ENCODE peak calls at places on chromosome 7, in four cellular contexts. One of them, this sample, is unnamed.

GRCh38 chr7:157540606-157541294 is 203.9 kb downstream of the DNAJB6 start:
- DNase-seq in K562: no peak
- DNase-seq in H1: no peak
- DNase-seq in HepG2: no peak
- DNase-seq in this sample: no peak

GRCh38 chr7:157041514-157042277 is 31.2 kb upstream of the MNX1 start:
- DNase-seq in K562: peak; percentile 38
- DNase-seq in H1: no peak
- DNase-seq in HepG2: no peak
- DNase-seq in this sample: no peak

GRCh38 chr7:83520706-83521105 is 128.2 kb downstream of the SEMA3E start:
- DNase-seq in K562: no peak
- DNase-seq in H1: no peak
- DNase-seq in HepG2: no peak
- DNase-seq in this sample: no peak

GRCh38 chr7:36131026-36131425 is 22.0 kb upstream of the EEPD1 start:
- DNase-seq in K562: no peak
- DNase-seq in H1: no peak
- DNase-seq in HepG2: no peak
- DNase-seq in this sample: no peak

GRCh38 chr7:46847126-46847525 is 734.8 kb downstream of the TNS3 start:
- DNase-seq in K562: no peak
- DNase-seq in H1: no peak
- DNase-seq in HepG2: no peak
- DNase-seq in this sample: no peak

GRCh38 chr7:139339698-139340036 is 1.5 kb upstream of the FMC1 start:
- DNase-seq in K562: no peak
- DNase-seq in H1: no peak
- DNase-seq in HepG2: no peak
- DNase-seq in this sample: no peak

GRCh38 chr7:93117327-93117726 is 452 bp downstream of the SAMD9 start:
- DNase-seq in K562: no peak
- DNase-seq in H1: no peak
- DNase-seq in HepG2: no peak
- DNase-seq in this sample: no peak

GRCh38 chr7:7565746-7566650 is 686 bp upstream of the MIOS start:
- DNase-seq in K562: no peak
- DNase-seq in H1: peak; percentile 58
- DNase-seq in HepG2: peak; percentile 21
- DNase-seq in this sample: no peak

GRCh38 chr7:101390901-101391301 is 28.2 kb downstream of the COL26A1 start:
- DNase-seq in K562: no peak
- DNase-seq in H1: no peak
- DNase-seq in HepG2: peak; percentile 91
- DNase-seq in this sample: peak; percentile 60

GRCh38 chr7:99170730-99171074 is 26.8 kb upstream of the SMURF1 start:
- DNase-seq in K562: no peak
- DNase-seq in H1: no peak
- DNase-seq in HepG2: peak; percentile 90
- DNase-seq in this sample: no peak

GRCh38 chr7:141013345-141013715 is 1.4 kb downstream of the MRPS33 start:
- DNase-seq in K562: no peak
- DNase-seq in H1: no peak
- DNase-seq in HepG2: no peak
- DNase-seq in this sample: no peak

GRCh38 chr7:46568420-46569116 is 647.5 kb upstream of the IGFBP3 start:
- DNase-seq in K562: no peak
- DNase-seq in H1: no peak
- DNase-seq in HepG2: no peak
- DNase-seq in this sample: no peak

GRCh38 chr7:154928136-154929005 is 74.6 kb downstream of the PAXIP1 start:
- DNase-seq in K562: peak; percentile 91
- DNase-seq in H1: no peak
- DNase-seq in HepG2: peak; percentile 95
- DNase-seq in this sample: peak; percentile 99

GRCh38 chr7:121328508-121329459 is at the start of gene WNT16:
- DNase-seq in K562: peak; percentile 82
- DNase-seq in H1: peak; percentile 84
- DNase-seq in HepG2: no peak
- DNase-seq in this sample: no peak

GRCh38 chr7:155680124-155680523 is 35.7 kb downstream of the RBM33 start:
- DNase-seq in K562: no peak
- DNase-seq in H1: no peak
- DNase-seq in HepG2: no peak
- DNase-seq in this sample: no peak

GRCh38 chr7:100865372-100865911 is 1.7 kb upstream of the TRIP6 start:
- DNase-seq in K562: no peak
- DNase-seq in H1: no peak
- DNase-seq in HepG2: no peak
- DNase-seq in this sample: no peak

GRCh38 chr7:101243786-101244384 is 996 bp downstream of the FIS1 start:
- DNase-seq in K562: peak; percentile 89
- DNase-seq in H1: peak; percentile 87
- DNase-seq in HepG2: no peak
- DNase-seq in this sample: no peak

GRCh38 chr7:139647812-139648616 is 124.5 kb downstream of the CLEC2L start:
- DNase-seq in K562: no peak
- DNase-seq in H1: no peak
- DNase-seq in HepG2: no peak
- DNase-seq in this sample: no peak

GRCh38 chr7:35831208-35831607 is 30.4 kb downstream of the SEPTIN7 start:
- DNase-seq in K562: no peak
- DNase-seq in H1: no peak
- DNase-seq in HepG2: peak; percentile 44
- DNase-seq in this sample: no peak

GRCh38 chr7:64463636-64464375 is 99.1 kb downstream of the ZNF680 start:
- DNase-seq in K562: peak; percentile 65
- DNase-seq in H1: no peak
- DNase-seq in HepG2: no peak
- DNase-seq in this sample: no peak

GRCh38 chr7:81333004-81333403 is 414.2 kb upstream of the SEMA3C start:
- DNase-seq in K562: no peak
- DNase-seq in H1: no peak
- DNase-seq in HepG2: no peak
- DNase-seq in this sample: no peak

GRCh38 chr7:154720016-154720415 is 282.9 kb downstream of the PAXIP1 start:
- DNase-seq in K562: no peak
- DNase-seq in H1: no peak
- DNase-seq in HepG2: no peak
- DNase-seq in this sample: no peak

GRCh38 chr7:30688718-30689221 is 6.5 kb upstream of the CRHR2 start:
- DNase-seq in K562: no peak
- DNase-seq in H1: no peak
- DNase-seq in HepG2: no peak
- DNase-seq in this sample: no peak

GRCh38 chr7:11343818-11344413 is 370.2 kb downstream of the PHF14 start:
- DNase-seq in K562: peak; percentile 26
- DNase-seq in H1: no peak
- DNase-seq in HepG2: peak; percentile 24
- DNase-seq in this sample: no peak

GRCh38 chr7:157719008-157719682 is 382.3 kb downstream of the DNAJB6 start:
- DNase-seq in K562: no peak
- DNase-seq in H1: no peak
- DNase-seq in HepG2: no peak
- DNase-seq in this sample: no peak

GRCh38 chr7:148963583-148964509 is 64.5 kb downstream of the PDIA4 start:
- DNase-seq in K562: no peak
- DNase-seq in H1: no peak
- DNase-seq in HepG2: peak; percentile 36
- DNase-seq in this sample: no peak

GRCh38 chr7:125386211-125386610 is 456.6 kb upstream of the POT1 start:
- DNase-seq in K562: no peak
- DNase-seq in H1: no peak
- DNase-seq in HepG2: no peak
- DNase-seq in this sample: no peak

GRCh38 chr7:1323178-1324027 is 90.7 kb downstream of the UNCX start:
- DNase-seq in K562: no peak
- DNase-seq in H1: no peak
- DNase-seq in HepG2: no peak
- DNase-seq in this sample: no peak

GRCh38 chr7:1320616-1321289 is 88.1 kb downstream of the UNCX start:
- DNase-seq in K562: no peak
- DNase-seq in H1: no peak
- DNase-seq in HepG2: no peak
- DNase-seq in this sample: no peak

GRCh38 chr7:1322240-1323110 is 89.8 kb downstream of the UNCX start:
- DNase-seq in K562: no peak
- DNase-seq in H1: no peak
- DNase-seq in HepG2: no peak
- DNase-seq in this sample: no peak

GRCh38 chr7:1324028-1324900 is 91.6 kb downstream of the UNCX start:
- DNase-seq in K562: no peak
- DNase-seq in H1: no peak
- DNase-seq in HepG2: no peak
- DNase-seq in this sample: no peak

GRCh38 chr7:1321411-1322239 is 89.0 kb downstream of the UNCX start:
- DNase-seq in K562: no peak
- DNase-seq in H1: no peak
- DNase-seq in HepG2: no peak
- DNase-seq in this sample: no peak
- TF ChIP-seq CBX5 in K562: no peak
- TF ChIP-seq CBX5 in H1: no peak
- TF ChIP-seq CBX5 in HepG2: no peak
- TF ChIP-seq CBX5 in this sample: no peak

DNA sequence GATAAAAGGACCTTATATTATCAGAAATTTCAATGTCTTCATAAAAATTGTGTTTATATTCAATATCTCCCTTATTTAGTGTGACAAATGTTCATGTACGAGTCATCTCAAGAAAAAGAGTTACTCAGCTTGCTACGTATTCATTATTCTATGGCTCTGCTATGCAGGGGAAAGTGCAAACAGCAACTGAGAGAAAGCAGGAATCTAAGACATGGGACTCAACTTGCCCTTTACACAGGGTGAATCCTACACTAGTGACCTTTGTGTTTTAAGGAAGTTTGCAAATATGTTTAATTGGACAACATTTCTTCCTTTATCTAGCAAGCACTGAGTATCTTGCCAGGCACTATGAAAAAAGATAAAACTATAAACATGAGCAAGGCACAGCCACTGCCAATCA is 104.8 kb downstream of the NPSR1 start:
- DNase-seq in K562: no peak
- DNase-seq in H1: no peak
- DNase-seq in HepG2: no peak
- DNase-seq in this sample: no peak
- TF ChIP-seq CBX5 in K562: no peak
- TF ChIP-seq CBX5 in H1: no peak
- TF ChIP-seq CBX5 in HepG2: no peak
- TF ChIP-seq CBX5 in this sample: no peak

DNA sequence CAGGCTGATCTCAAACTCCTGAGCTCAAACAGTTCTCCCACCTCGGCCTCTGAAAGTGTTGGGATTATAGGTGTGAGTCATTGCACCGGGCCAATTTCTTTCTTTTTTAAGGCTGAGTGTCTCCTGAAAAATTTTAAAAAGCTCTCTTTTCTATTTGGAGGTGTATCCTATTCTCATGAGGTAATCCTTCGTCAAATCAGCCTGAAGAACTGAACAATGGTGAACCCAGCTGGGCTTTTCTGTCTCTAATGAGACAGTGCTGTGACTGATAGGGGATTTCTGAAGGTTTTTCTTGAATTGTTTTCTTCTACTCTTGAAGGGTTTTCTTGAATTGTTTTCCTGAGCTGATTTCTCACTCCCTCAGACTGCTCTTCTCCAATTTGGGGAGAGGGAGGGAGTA is 30.9 kb upstream of the CALU start:
- DNase-seq in K562: no peak
- DNase-seq in H1: no peak
- DNase-seq in HepG2: no peak
- DNase-seq in this sample: no peak
- TF ChIP-seq CBX5 in K562: no peak
- TF ChIP-seq CBX5 in H1: no peak
- TF ChIP-seq CBX5 in HepG2: no peak
- TF ChIP-seq CBX5 in this sample: no peak

DNA sequence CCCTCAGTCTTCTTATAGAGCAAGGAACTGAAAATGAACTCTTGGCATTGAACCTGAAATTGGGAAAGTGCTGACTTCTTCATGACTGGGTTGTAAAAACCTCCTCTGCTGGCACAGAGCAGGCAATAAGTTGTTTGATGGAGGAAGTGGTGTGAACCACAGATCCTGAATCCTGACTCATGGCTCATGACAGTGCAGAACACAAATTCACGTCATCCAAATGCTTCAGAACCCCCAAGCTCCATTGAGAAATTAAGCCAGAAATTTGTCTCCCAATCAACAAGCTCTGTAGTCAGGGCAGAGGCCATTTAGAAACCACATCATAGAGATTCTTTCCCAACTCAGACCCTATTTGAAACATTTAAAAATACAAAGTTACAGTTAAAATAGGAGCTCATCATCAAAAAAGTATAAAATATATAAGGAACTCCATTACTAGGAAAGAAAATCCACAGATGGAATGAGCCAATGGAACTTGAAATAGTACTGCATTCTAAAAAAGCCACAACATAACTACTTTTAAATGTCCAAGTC is 10.3 kb upstream of the STK17A start:
- DNase-seq in K562: peak; percentile 64
- DNase-seq in H1: no peak
- DNase-seq in HepG2: no peak
- DNase-seq in this sample: no peak
- TF ChIP-seq CBX5 in K562: no peak
- TF ChIP-seq CBX5 in H1: no peak
- TF ChIP-seq CBX5 in HepG2: no peak
- TF ChIP-seq CBX5 in this sample: no peak

DNA sequence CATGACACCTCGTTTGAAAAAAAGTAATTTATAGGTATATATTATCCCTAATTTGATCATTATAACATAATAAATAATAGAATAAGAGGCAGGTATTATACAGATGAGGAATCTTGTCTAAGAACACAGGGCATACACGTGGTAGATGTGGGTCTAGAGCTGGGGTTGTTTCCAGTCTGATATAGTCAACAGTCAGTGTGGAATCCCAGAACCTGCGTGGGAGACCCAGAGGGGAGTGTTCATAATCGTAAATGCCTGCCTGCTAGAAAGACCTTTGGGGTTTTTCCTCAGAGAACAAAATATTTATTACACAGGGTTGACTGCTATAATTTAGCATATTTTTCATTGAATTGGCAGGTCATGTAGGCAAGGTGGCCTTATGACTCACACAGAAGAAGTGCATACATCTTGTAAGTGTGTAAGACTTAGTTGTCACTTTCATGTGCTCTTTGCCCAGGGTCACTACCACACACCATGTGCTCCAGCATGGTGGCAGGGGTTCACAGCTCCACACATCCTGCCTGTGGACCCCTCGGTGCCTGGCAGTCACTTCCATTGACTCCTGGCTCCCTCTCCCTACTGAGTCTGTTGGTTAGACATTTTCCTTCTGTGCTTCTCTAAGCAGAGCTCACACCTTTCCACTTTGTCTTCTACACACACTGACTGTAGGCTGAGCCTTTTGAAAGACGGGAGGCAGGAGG is 94.9 kb upstream of the IKZF1 start:
- DNase-seq in K562: no peak
- DNase-seq in H1: no peak
- DNase-seq in HepG2: no peak
- DNase-seq in this sample: no peak
- TF ChIP-seq CBX5 in K562: no peak
- TF ChIP-seq CBX5 in H1: no peak
- TF ChIP-seq CBX5 in HepG2: no peak
- TF ChIP-seq CBX5 in this sample: no peak